ENCODE peak calls at places on chromosome 11, in six cellular contexts. P is spleen, Q is lung, X is chondrocyte, J is brain microvascular endothelial cell, V is HFF-Myc. N is an unnamed sample.

GRCh38 chr11:18366286-18366685 is 28.1 kb upstream of the LDHA start:
- DNase-seq in Q (no peak), J (no peak), V (no peak), X (no peak), P (no peak), N (no peak)

GRCh38 chr11:108302121-108302785 is 79.4 kb downstream of the ATM start:
- DNase-seq in V (no peak), Q (no peak), P (no peak), X (no peak), J (no peak), N (peak)

GRCh38 chr11:107928767-107929507 is 689 bp downstream of the RAB39A start:
- DNase-seq in Q (no peak), X (no peak), V (no peak), P (peak), J (no peak), N (no peak)

GRCh38 chr11:124278261-124278660 is 22.1 kb downstream of the OR8G5 start:
- DNase-seq in P (no peak), J (no peak), V (no peak), X (no peak), Q (no peak), N (no peak)

GRCh38 chr11:15871904-15872303 is 484.4 kb downstream of the SOX6 start:
- DNase-seq in Q (no peak), V (no peak), X (no peak), P (no peak), J (no peak), N (no peak)

GRCh38 chr11:77421041-77421723 is 52.7 kb downstream of the PAK1 start:
- DNase-seq in J (no peak), Q (no peak), V (no peak), P (no peak), X (no peak), N (no peak)

GRCh38 chr11:16856022-16856471 is 117.6 kb downstream of the C11orf58 start:
- DNase-seq in Q (no peak), P (no peak), J (no peak), V (no peak), X (no peak), N (no peak)

GRCh38 chr11:15897211-15897960 is 459.0 kb downstream of the SOX6 start:
- DNase-seq in J (peak), Q (no peak), P (no peak), V (no peak), X (no peak), N (no peak)

GRCh38 chr11:2896047-2896446 is 10.5 kb upstream of the CDKN1C start:
- DNase-seq in Q (no peak), X (no peak), V (no peak), J (no peak), P (no peak), N (no peak)

GRCh38 chr11:50070389-50070788 is 37.7 kb downstream of the OR4C45 start:
- DNase-seq in P (no peak), X (no peak), V (no peak), Q (no peak), J (no peak), N (no peak)

GRCh38 chr11:23539556-23539955 is 679.3 kb upstream of the CCDC179 start:
- DNase-seq in P (no peak), Q (no peak), J (peak), V (no peak), X (no peak), N (no peak)

GRCh38 chr11:46050065-46050464 is 71.2 kb downstream of the PHF21A start:
- DNase-seq in J (peak), X (no peak), V (peak), Q (peak), P (no peak), N (no peak)

GRCh38 chr11:3340025-3340424 is 38.9 kb downstream of the ZNF195 start:
- DNase-seq in J (peak), Q (no peak), P (no peak), X (no peak), V (peak), N (no peak)

GRCh38 chr11:125263268-125263790 is 98.8 kb downstream of the PKNOX2 start:
- DNase-seq in J (peak), Q (peak), X (peak), V (peak), P (peak), N (no peak)

GRCh38 chr11:75475767-75476650 is 43.0 kb upstream of the KLHL35 start:
- DNase-seq in P (peak), J (peak), Q (no peak), V (peak), X (no peak), N (no peak)

GRCh38 chr11:65072631-65072966 is 11.2 kb downstream of the CDCA5 start:
- DNase-seq in P (no peak), X (no peak), V (no peak), J (no peak), Q (no peak), N (no peak)

GRCh38 chr11:45331839-45332485 is 45.8 kb upstream of the SYT13 start:
- DNase-seq in X (no peak), V (no peak), Q (no peak), J (no peak), P (no peak), N (no peak)

GRCh38 chr11:125091247-125091876 is 20.1 kb downstream of the TMEM218 start:
- DNase-seq in X (peak), J (peak), Q (no peak), V (no peak), P (peak), N (peak)

GRCh38 chr11:61679893-61680621 is at the start of gene DAGLA:
- DNase-seq in P (peak), V (no peak), Q (peak), J (no peak), X (no peak), N (peak)

GRCh38 chr11:34403431-34403830 is 35.3 kb upstream of the CAT start:
- DNase-seq in V (no peak), P (no peak), Q (no peak), J (no peak), X (no peak), N (no peak)

GRCh38 chr11:73795925-73796632 is 8.4 kb downstream of the MRPL48 start:
- DNase-seq in J (no peak), X (no peak), V (no peak), Q (no peak), P (no peak), N (no peak)

GRCh38 chr11:95599959-95600586 is 189.5 kb downstream of the FAM76B start:
- DNase-seq in X (no peak), J (no peak), P (no peak), V (no peak), Q (no peak), N (no peak)

GRCh38 chr11:112539741-112540140 is 279.1 kb upstream of the PLET1 start:
- DNase-seq in P (no peak), X (no peak), J (no peak), Q (no peak), V (no peak), N (no peak)

GRCh38 chr11:67466962-67467771 is 1.9 kb downstream of the TMEM134 start:
- DNase-seq in V (no peak), J (no peak), P (no peak), Q (no peak), X (peak), N (no peak)

GRCh38 chr11:469684-470667 is 19.9 kb downstream of the PTDSS2 start:
- DNase-seq in J (peak), P (peak), V (no peak), X (no peak), Q (peak), N (no peak)

GRCh38 chr11:9972917-9973504 is 309.1 kb downstream of the SWAP70 start:
- DNase-seq in X (no peak), P (no peak), J (peak), Q (no peak), V (peak), N (peak)

GRCh38 chr11:72589802-72590761 is 84.1 kb downstream of the PDE2A start:
- DNase-seq in P (peak), J (no peak), V (no peak), Q (no peak), X (no peak), N (peak)

GRCh38 chr11:84420261-84420660 is 1134.1 kb upstream of the CCDC90B start:
- DNase-seq in Q (no peak), P (no peak), J (peak), X (no peak), V (no peak), N (no peak)

GRCh38 chr11:114001416-114001815 is 26.5 kb downstream of the HTR3A start:
- DNase-seq in X (no peak), P (peak), Q (no peak), V (no peak), J (no peak), N (no peak)

GRCh38 chr11:103940542-103940941 is 95.9 kb upstream of the DDI1 start:
- DNase-seq in X (no peak), V (no peak), P (no peak), Q (no peak), J (no peak), N (no peak)

GRCh38 chr11:9982127-9982795 is 311.8 kb downstream of the SBF2 start:
- DNase-seq in P (no peak), Q (no peak), V (no peak), J (peak), X (no peak), N (no peak)

GRCh38 chr11:56642339-56642738 is at the start of gene OR5AP2:
- DNase-seq in V (no peak), X (no peak), P (no peak), J (no peak), Q (no peak), N (no peak)

GRCh38 chr11:64523456-64524187 is 67.4 kb upstream of the SLC22A12 start:
- DNase-seq in P (peak), Q (no peak), J (no peak), V (no peak), X (no peak), N (no peak)

GRCh38 chr11:122578168-122578825 is 77.2 kb upstream of the UBASH3B start:
- DNase-seq in J (peak), X (no peak), V (no peak), P (no peak), Q (no peak), N (no peak)
- TF ChIP-seq CTCF in J (peak), X (peak), V (peak), P (no peak), Q (no peak), N (no peak)

GRCh38 chr11:116485425-116485824 is 287.4 kb downstream of the BUD13 start:
- DNase-seq in J (no peak), V (no peak), X (no peak), Q (no peak), P (no peak), N (no peak)
- TF ChIP-seq CTCF in J (no peak), V (no peak), X (no peak), Q (no peak), P (no peak), N (no peak)

GRCh38 chr11:101620026-101620425 is 36.2 kb upstream of the TRPC6 start:
- DNase-seq in J (no peak), Q (no peak), P (no peak), V (no peak), X (no peak), N (no peak)
- TF ChIP-seq CTCF in J (no peak), Q (no peak), P (no peak), V (no peak), X (no peak), N (no peak)

DNA sequence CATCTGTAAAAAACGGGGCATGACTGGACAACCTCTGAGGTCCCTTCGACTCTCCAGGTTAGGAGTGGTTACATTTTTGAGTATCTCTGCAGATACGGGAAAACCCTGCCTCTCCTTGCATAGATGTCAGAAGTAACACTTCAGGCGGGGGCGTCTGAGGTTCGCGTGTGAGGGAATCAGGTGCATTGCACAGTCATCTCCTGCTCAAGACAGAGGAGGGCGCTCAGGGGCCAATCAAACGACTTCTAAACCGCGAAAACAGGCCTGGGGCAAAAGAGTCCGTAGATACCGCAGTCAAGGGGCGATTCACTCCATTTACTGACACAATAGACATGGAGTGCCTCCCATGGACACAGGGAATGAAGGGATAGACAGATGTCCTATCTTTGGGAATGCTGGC is 31.7 kb downstream of the KIRREL3 start:
- DNase-seq in J (no peak), X (no peak), V (no peak), Q (no peak), P (no peak), N (no peak)
- TF ChIP-seq CTCF in J (peak), X (no peak), V (no peak), Q (no peak), P (no peak), N (no peak)

GRCh38 chr11:69671734-69672465 is 3.3 kb downstream of the LTO1 start:
- DNase-seq in Q (no peak), V (no peak), J (no peak), X (no peak), P (peak), N (no peak)

GRCh38 chr11:69670158-69670845 is 4.9 kb downstream of the LTO1 start:
- DNase-seq in J (peak), P (peak), X (peak), V (peak), Q (peak), N (peak)

GRCh38 chr11:69674267-69674885 is 777 bp downstream of the LTO1 start:
- DNase-seq in V (no peak), P (no peak), Q (no peak), X (no peak), J (peak), N (no peak)

GRCh38 chr11:69677744-69678143 is 2.6 kb upstream of the LTO1 start:
- DNase-seq in P (no peak), X (no peak), Q (no peak), V (no peak), J (no peak), N (no peak)

GRCh38 chr11:69674886-69675714 is at the start of gene LTO1:
- DNase-seq in J (peak), X (no peak), P (peak), V (peak), Q (peak), N (peak)
- TF ChIP-seq CTCF in J (no peak), X (no peak), P (no peak), V (no peak), Q (no peak), N (no peak)

GRCh38 chr11:62737196-62737595 is 8.9 kb downstream of the TTC9C start:
- DNase-seq in Q (no peak), J (no peak), V (no peak), P (no peak), X (no peak), N (no peak)

GRCh38 chr11:62727007-62727832 is at the start of gene HNRNPUL2:
- DNase-seq in P (peak), V (peak), J (peak), Q (peak), X (peak), N (peak)

GRCh38 chr11:62727833-62728721 is at the start of gene TTC9C:
- DNase-seq in Q (peak), J (peak), X (no peak), V (peak), P (peak), N (peak)

DNA sequence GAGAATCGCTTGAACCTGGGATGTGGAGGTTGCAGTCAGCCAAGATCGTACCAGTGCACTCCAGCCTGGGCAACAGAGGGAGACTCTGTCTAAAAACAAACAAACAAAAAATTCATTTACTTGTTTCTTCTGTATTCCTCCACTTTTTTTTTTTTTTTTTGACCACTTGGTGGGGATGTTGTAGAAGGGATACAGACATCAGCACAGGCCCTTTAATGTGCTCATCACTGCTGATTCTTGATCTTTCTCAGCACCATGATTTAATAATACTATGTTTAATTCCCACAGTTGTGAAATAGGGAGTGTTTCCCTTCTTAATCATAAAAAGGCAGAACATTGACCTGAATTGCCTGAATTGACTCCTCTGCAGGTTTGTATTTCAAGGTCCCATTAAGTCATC is 4.5 kb downstream of the TTC9C start:
- DNase-seq in J (no peak), V (no peak), X (no peak), P (no peak), Q (no peak), N (no peak)
- TF ChIP-seq CTCF in J (no peak), V (no peak), X (peak), P (no peak), Q (no peak), N (no peak)

GRCh38 chr11:71372693-71373657 is 75.2 kb downstream of the DHCR7 start:
- DNase-seq in V (no peak), Q (no peak), J (peak), X (no peak), P (no peak), N (no peak)
- TF ChIP-seq CTCF in V (peak), Q (no peak), J (peak), X (peak), P (no peak), N (no peak)

DNA sequence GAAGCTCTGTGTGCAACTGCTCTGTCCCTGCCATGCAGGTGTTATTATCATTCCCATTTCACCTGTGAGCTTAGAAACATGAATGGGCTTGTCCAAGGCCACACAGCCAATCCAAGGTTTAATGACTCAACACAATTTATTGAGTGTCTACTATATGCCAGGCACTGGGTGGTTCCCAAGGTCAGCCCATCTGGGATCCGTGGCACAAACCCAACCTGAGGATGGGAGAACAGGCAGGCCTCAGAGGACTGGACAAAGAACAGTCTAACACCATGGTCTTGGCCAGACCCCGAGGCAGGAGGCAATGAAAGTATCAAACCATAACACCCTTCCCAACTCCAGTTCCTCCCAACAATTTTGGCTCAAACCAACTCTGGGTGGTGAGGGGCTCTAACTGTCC is 15.7 kb downstream of the SPATA19 start:
- DNase-seq in V (no peak), X (no peak), P (no peak), J (no peak), Q (no peak), N (no peak)
- TF ChIP-seq CTCF in V (no peak), X (no peak), P (no peak), J (no peak), Q (no peak), N (no peak)

DNA sequence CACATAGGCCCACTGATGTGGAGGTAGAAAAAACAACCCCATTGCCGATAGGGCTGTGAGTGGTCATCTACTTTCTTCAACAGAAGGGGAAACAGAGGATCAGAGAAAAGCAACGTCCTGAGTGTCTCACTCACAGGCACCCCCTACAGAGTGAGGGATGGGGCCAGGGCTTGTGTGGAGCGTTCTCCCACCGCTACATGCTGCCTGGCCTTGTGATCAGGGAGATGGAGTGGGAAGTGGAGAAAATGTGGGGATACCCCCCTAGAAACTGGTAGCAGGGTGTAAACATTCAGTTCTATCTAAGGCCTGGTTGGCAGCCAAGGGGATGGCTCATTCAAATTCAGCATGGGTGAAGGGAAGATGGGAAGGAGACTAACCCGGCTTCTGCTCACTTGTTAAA is 73.0 kb upstream of the NAV2 start:
- DNase-seq in J (no peak), P (no peak), V (no peak), Q (no peak), X (no peak), N (no peak)
- TF ChIP-seq CTCF in J (no peak), P (no peak), V (no peak), Q (no peak), X (no peak), N (no peak)